ENCODE peak calls at places on chromosome 15, in eight cellular contexts. One of them, this sample, is unnamed.

GRCh38 chr15:29820802-29821160 is 1.5 kb downstream of the TJP1 start:
- DNase-seq in Peyer's patch: no peak
- DNase-seq in psoas muscle: no peak
- DNase-seq in PC-3: peak; percentile 33
- DNase-seq in fibroblast of lung: no peak
- DNase-seq in upper lobe of left lung: no peak
- DNase-seq in CD8-positive, alpha-beta memory T cell: no peak
- DNase-seq in GM23248: peak; percentile 33
- DNase-seq in this sample: no peak

GRCh38 chr15:66253643-66254363 is at the start of gene MEGF11:
- DNase-seq in GM23248: peak; percentile 44
- DNase-seq in PC-3: peak; percentile 11
- DNase-seq in upper lobe of left lung: no peak
- DNase-seq in psoas muscle: peak; percentile 23
- DNase-seq in Peyer's patch: no peak
- DNase-seq in CD8-positive, alpha-beta memory T cell: no peak
- DNase-seq in fibroblast of lung: peak; percentile 56
- DNase-seq in this sample: no peak

GRCh38 chr15:97009036-97009555 is 678.6 kb downstream of the NR2F2 start:
- DNase-seq in GM23248: no peak
- DNase-seq in PC-3: no peak
- DNase-seq in CD8-positive, alpha-beta memory T cell: no peak
- DNase-seq in psoas muscle: no peak
- DNase-seq in upper lobe of left lung: no peak
- DNase-seq in fibroblast of lung: peak; percentile 33
- DNase-seq in Peyer's patch: no peak
- DNase-seq in this sample: peak; percentile 1

GRCh38 chr15:99845009-99845408 is 111.8 kb upstream of the LYSMD4 start:
- DNase-seq in fibroblast of lung: peak; percentile 78
- DNase-seq in GM23248: peak; percentile 7
- DNase-seq in PC-3: no peak
- DNase-seq in psoas muscle: no peak
- DNase-seq in upper lobe of left lung: no peak
- DNase-seq in CD8-positive, alpha-beta memory T cell: no peak
- DNase-seq in Peyer's patch: no peak
- DNase-seq in this sample: peak; percentile 44

GRCh38 chr15:85616549-85616948 is 178.2 kb downstream of the KLHL25 start:
- DNase-seq in GM23248: peak; percentile 73
- DNase-seq in psoas muscle: no peak
- DNase-seq in CD8-positive, alpha-beta memory T cell: no peak
- DNase-seq in Peyer's patch: no peak
- DNase-seq in PC-3: no peak
- DNase-seq in upper lobe of left lung: no peak
- DNase-seq in fibroblast of lung: no peak
- DNase-seq in this sample: no peak

GRCh38 chr15:39431371-39431770 is 149.5 kb upstream of the THBS1 start:
- DNase-seq in CD8-positive, alpha-beta memory T cell: no peak
- DNase-seq in upper lobe of left lung: no peak
- DNase-seq in psoas muscle: no peak
- DNase-seq in GM23248: peak; percentile 57
- DNase-seq in PC-3: no peak
- DNase-seq in fibroblast of lung: peak; percentile 74
- DNase-seq in Peyer's patch: no peak
- DNase-seq in this sample: no peak

GRCh38 chr15:78195735-78196201 is 38.6 kb downstream of the ACSBG1 start:
- DNase-seq in Peyer's patch: peak; percentile 67
- DNase-seq in fibroblast of lung: no peak
- DNase-seq in psoas muscle: no peak
- DNase-seq in upper lobe of left lung: peak; percentile 58
- DNase-seq in CD8-positive, alpha-beta memory T cell: peak; percentile 8
- DNase-seq in GM23248: peak; percentile 32
- DNase-seq in PC-3: peak; percentile 54
- DNase-seq in this sample: peak; percentile 25

GRCh38 chr15:100330221-100330620 is 11.6 kb downstream of the ADAMTS17 start:
- DNase-seq in fibroblast of lung: no peak
- DNase-seq in Peyer's patch: no peak
- DNase-seq in CD8-positive, alpha-beta memory T cell: no peak
- DNase-seq in GM23248: no peak
- DNase-seq in psoas muscle: no peak
- DNase-seq in upper lobe of left lung: no peak
- DNase-seq in PC-3: no peak
- DNase-seq in this sample: no peak

GRCh38 chr15:40080847-40081246 is 27.8 kb downstream of the BMF start:
- DNase-seq in CD8-positive, alpha-beta memory T cell: no peak
- DNase-seq in Peyer's patch: no peak
- DNase-seq in GM23248: peak; percentile 33
- DNase-seq in PC-3: no peak
- DNase-seq in upper lobe of left lung: no peak
- DNase-seq in fibroblast of lung: no peak
- DNase-seq in psoas muscle: no peak
- DNase-seq in this sample: no peak

GRCh38 chr15:99438691-99439523 is 126.9 kb upstream of the MEF2A start:
- DNase-seq in PC-3: no peak
- DNase-seq in upper lobe of left lung: no peak
- DNase-seq in fibroblast of lung: peak; percentile 35
- DNase-seq in CD8-positive, alpha-beta memory T cell: no peak
- DNase-seq in GM23248: peak; percentile 10
- DNase-seq in Peyer's patch: no peak
- DNase-seq in psoas muscle: no peak
- DNase-seq in this sample: no peak

GRCh38 chr15:38438031-38438986 is 15.6 kb upstream of the FAM98B start:
- DNase-seq in GM23248: no peak
- DNase-seq in psoas muscle: no peak
- DNase-seq in CD8-positive, alpha-beta memory T cell: no peak
- DNase-seq in PC-3: no peak
- DNase-seq in fibroblast of lung: no peak
- DNase-seq in Peyer's patch: no peak
- DNase-seq in upper lobe of left lung: no peak
- DNase-seq in this sample: no peak

GRCh38 chr15:40928351-40928974 is 677 bp upstream of the DLL4 start:
- DNase-seq in Peyer's patch: peak; percentile 73
- DNase-seq in psoas muscle: no peak
- DNase-seq in PC-3: peak; percentile 64
- DNase-seq in upper lobe of left lung: peak; percentile 53
- DNase-seq in CD8-positive, alpha-beta memory T cell: no peak
- DNase-seq in fibroblast of lung: no peak
- DNase-seq in GM23248: no peak
- DNase-seq in this sample: no peak

GRCh38 chr15:68312701-68313204 is 35.2 kb downstream of the FEM1B start:
- DNase-seq in upper lobe of left lung: no peak
- DNase-seq in CD8-positive, alpha-beta memory T cell: no peak
- DNase-seq in GM23248: peak; percentile 93
- DNase-seq in psoas muscle: no peak
- DNase-seq in Peyer's patch: peak; percentile 22
- DNase-seq in fibroblast of lung: peak; percentile 78
- DNase-seq in PC-3: no peak
- DNase-seq in this sample: peak; percentile 85

GRCh38 chr15:101346928-101347327 is 51.9 kb upstream of the SNRPA1 start:
- DNase-seq in GM23248: no peak
- DNase-seq in PC-3: no peak
- DNase-seq in CD8-positive, alpha-beta memory T cell: no peak
- DNase-seq in fibroblast of lung: no peak
- DNase-seq in upper lobe of left lung: no peak
- DNase-seq in Peyer's patch: no peak
- DNase-seq in psoas muscle: no peak
- DNase-seq in this sample: no peak

GRCh38 chr15:101349497-101349951 is 54.5 kb upstream of the SNRPA1 start:
- DNase-seq in GM23248: no peak
- DNase-seq in CD8-positive, alpha-beta memory T cell: no peak
- DNase-seq in fibroblast of lung: no peak
- DNase-seq in Peyer's patch: no peak
- DNase-seq in upper lobe of left lung: no peak
- DNase-seq in psoas muscle: no peak
- DNase-seq in PC-3: no peak
- DNase-seq in this sample: no peak

GRCh38 chr15:101348643-101349496 is 53.8 kb upstream of the SNRPA1 start:
- DNase-seq in upper lobe of left lung: peak; percentile 68
- DNase-seq in Peyer's patch: no peak
- DNase-seq in fibroblast of lung: no peak
- DNase-seq in psoas muscle: no peak
- DNase-seq in GM23248: no peak
- DNase-seq in CD8-positive, alpha-beta memory T cell: no peak
- DNase-seq in PC-3: peak; percentile 61
- DNase-seq in this sample: peak; percentile 61

GRCh38 chr15:101347454-101347853 is 52.4 kb upstream of the SNRPA1 start:
- DNase-seq in PC-3: no peak
- DNase-seq in upper lobe of left lung: no peak
- DNase-seq in GM23248: no peak
- DNase-seq in psoas muscle: no peak
- DNase-seq in Peyer's patch: no peak
- DNase-seq in fibroblast of lung: no peak
- DNase-seq in CD8-positive, alpha-beta memory T cell: no peak
- DNase-seq in this sample: no peak

GRCh38 chr15:101348015-101348414 is 53.0 kb upstream of the SNRPA1 start:
- DNase-seq in CD8-positive, alpha-beta memory T cell: no peak
- DNase-seq in upper lobe of left lung: no peak
- DNase-seq in psoas muscle: no peak
- DNase-seq in PC-3: no peak
- DNase-seq in GM23248: no peak
- DNase-seq in Peyer's patch: no peak
- DNase-seq in fibroblast of lung: no peak
- DNase-seq in this sample: no peak
- H3K27me3 ChIP-seq in CD8-positive, alpha-beta memory T cell: peaks cover 3% of the 10 kb centered on the region
- H3K27me3 ChIP-seq in upper lobe of left lung: no peaks in the 10 kb centered on the region
- H3K27me3 ChIP-seq in psoas muscle: no peaks in the 10 kb centered on the region
- H3K27me3 ChIP-seq in PC-3: peaks cover 59% of the 10 kb centered on the region
- H3K27me3 ChIP-seq in GM23248: peaks cover 40% of the 10 kb centered on the region
- H3K27me3 ChIP-seq in Peyer's patch: no peaks in the 10 kb centered on the region
- H3K27me3 ChIP-seq in fibroblast of lung: peaks cover 3% of the 10 kb centered on the region
- H3K27me3 ChIP-seq in this sample: peaks cover 9% of the 10 kb centered on the region

DNA sequence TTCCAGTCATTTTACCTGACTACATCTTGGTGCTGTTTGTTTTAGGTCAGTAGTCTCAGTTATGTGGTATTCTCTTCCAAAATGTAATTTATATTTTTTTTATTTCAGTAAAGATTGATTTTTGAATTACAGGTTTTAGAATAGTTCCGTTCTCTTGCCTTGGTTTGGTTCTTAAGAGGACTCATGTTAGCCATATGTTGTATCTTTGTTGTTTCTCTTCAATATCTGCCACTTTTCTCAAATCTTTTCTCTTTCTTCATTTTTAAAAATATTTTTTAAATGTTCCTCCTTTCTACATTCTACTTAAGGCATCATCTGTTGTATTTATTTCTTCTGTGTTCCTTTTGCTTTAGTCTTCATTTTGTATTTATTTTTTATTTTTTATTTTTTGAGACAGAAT is 5.6 kb upstream of the UBL7 start:
- DNase-seq in upper lobe of left lung: no peak
- DNase-seq in fibroblast of lung: no peak
- DNase-seq in PC-3: no peak
- DNase-seq in Peyer's patch: no peak
- DNase-seq in CD8-positive, alpha-beta memory T cell: no peak
- DNase-seq in GM23248: no peak
- DNase-seq in psoas muscle: no peak
- DNase-seq in this sample: no peak
- H3K27me3 ChIP-seq in upper lobe of left lung: no peaks in the 10 kb centered on the region
- H3K27me3 ChIP-seq in fibroblast of lung: no peaks in the 10 kb centered on the region
- H3K27me3 ChIP-seq in PC-3: no peaks in the 10 kb centered on the region
- H3K27me3 ChIP-seq in Peyer's patch: no peaks in the 10 kb centered on the region
- H3K27me3 ChIP-seq in CD8-positive, alpha-beta memory T cell: no peaks in the 10 kb centered on the region
- H3K27me3 ChIP-seq in GM23248: no peaks in the 10 kb centered on the region
- H3K27me3 ChIP-seq in psoas muscle: no peaks in the 10 kb centered on the region
- H3K27me3 ChIP-seq in this sample: no peaks in the 10 kb centered on the region

DNA sequence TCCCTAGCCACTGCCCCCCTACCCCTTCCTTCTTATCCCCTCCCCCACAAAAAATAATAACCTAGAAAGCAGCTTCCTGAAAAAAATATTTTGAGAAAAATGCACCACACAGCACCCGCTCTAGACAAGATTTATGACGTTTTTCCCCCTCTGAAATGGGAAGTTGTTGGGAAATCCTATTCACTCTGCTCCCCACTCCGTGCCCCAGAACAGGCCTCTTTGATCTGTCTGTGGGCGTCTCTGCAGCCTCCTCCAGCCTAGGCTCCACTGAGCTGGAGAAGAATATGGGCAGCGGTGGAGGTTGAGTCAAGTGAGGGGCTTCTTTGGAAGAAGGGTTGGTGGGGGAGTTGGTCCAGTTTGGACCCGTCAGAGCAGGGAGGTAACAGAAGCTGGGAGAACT is 28.5 kb upstream of the POLG start:
- DNase-seq in Peyer's patch: no peak
- DNase-seq in fibroblast of lung: no peak
- DNase-seq in psoas muscle: no peak
- DNase-seq in CD8-positive, alpha-beta memory T cell: no peak
- DNase-seq in upper lobe of left lung: no peak
- DNase-seq in PC-3: no peak
- DNase-seq in GM23248: no peak
- DNase-seq in this sample: no peak
- H3K27me3 ChIP-seq in Peyer's patch: no peaks in the 10 kb centered on the region
- H3K27me3 ChIP-seq in fibroblast of lung: peaks cover 86% of the 10 kb centered on the region
- H3K27me3 ChIP-seq in psoas muscle: peaks cover 45% of the 10 kb centered on the region
- H3K27me3 ChIP-seq in CD8-positive, alpha-beta memory T cell: peaks cover 72% of the 10 kb centered on the region
- H3K27me3 ChIP-seq in upper lobe of left lung: peaks cover 90% of the 10 kb centered on the region
- H3K27me3 ChIP-seq in PC-3: peaks cover 43% of the 10 kb centered on the region
- H3K27me3 ChIP-seq in GM23248: peaks cover 88% of the 10 kb centered on the region
- H3K27me3 ChIP-seq in this sample: peaks cover 75% of the 10 kb centered on the region

GRCh38 chr15:72217216-72217615 is 13.8 kb downstream of the PKM start:
- DNase-seq in upper lobe of left lung: no peak
- DNase-seq in Peyer's patch: no peak
- DNase-seq in GM23248: no peak
- DNase-seq in CD8-positive, alpha-beta memory T cell: no peak
- DNase-seq in fibroblast of lung: peak; percentile 76
- DNase-seq in PC-3: no peak
- DNase-seq in psoas muscle: no peak
- DNase-seq in this sample: no peak

GRCh38 chr15:72220678-72221077 is 10.3 kb downstream of the PKM start:
- DNase-seq in Peyer's patch: no peak
- DNase-seq in CD8-positive, alpha-beta memory T cell: no peak
- DNase-seq in psoas muscle: no peak
- DNase-seq in PC-3: no peak
- DNase-seq in upper lobe of left lung: no peak
- DNase-seq in fibroblast of lung: peak; percentile 23
- DNase-seq in GM23248: no peak
- DNase-seq in this sample: no peak

DNA sequence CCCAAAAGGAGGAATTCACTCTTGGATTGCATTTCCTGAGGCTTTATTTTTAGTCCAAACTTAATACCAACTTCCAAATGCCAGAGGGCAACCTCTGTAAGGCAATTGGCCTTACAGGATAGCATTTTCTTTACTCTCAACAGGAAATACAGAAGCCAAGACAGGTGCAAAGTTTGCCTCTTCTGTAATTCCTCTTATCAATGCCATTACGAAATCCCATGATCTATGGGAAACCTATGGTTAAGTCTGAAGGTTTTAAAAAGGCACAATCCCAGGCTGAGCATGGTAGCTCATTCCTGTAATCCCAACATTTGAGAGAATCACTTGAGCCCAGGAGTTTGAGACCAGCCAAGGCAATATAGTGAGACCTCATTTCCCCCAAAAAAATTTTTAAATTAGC is 14.9 kb downstream of the PKM start:
- DNase-seq in GM23248: no peak
- DNase-seq in Peyer's patch: no peak
- DNase-seq in fibroblast of lung: no peak
- DNase-seq in upper lobe of left lung: no peak
- DNase-seq in PC-3: no peak
- DNase-seq in CD8-positive, alpha-beta memory T cell: no peak
- DNase-seq in psoas muscle: no peak
- DNase-seq in this sample: no peak
- H3K27me3 ChIP-seq in GM23248: no peaks in the 10 kb centered on the region
- H3K27me3 ChIP-seq in Peyer's patch: no peaks in the 10 kb centered on the region
- H3K27me3 ChIP-seq in fibroblast of lung: no peaks in the 10 kb centered on the region
- H3K27me3 ChIP-seq in upper lobe of left lung: no peaks in the 10 kb centered on the region
- H3K27me3 ChIP-seq in PC-3: no peaks in the 10 kb centered on the region
- H3K27me3 ChIP-seq in CD8-positive, alpha-beta memory T cell: no peaks in the 10 kb centered on the region
- H3K27me3 ChIP-seq in psoas muscle: no peaks in the 10 kb centered on the region
- H3K27me3 ChIP-seq in this sample: no peaks in the 10 kb centered on the region

GRCh38 chr15:34759992-34760391 is 5.2 kb upstream of the GJD2 start:
- DNase-seq in fibroblast of lung: no peak
- DNase-seq in GM23248: peak; percentile 9
- DNase-seq in PC-3: no peak
- DNase-seq in upper lobe of left lung: no peak
- DNase-seq in CD8-positive, alpha-beta memory T cell: no peak
- DNase-seq in Peyer's patch: no peak
- DNase-seq in psoas muscle: no peak
- DNase-seq in this sample: no peak
- H3K27me3 ChIP-seq in fibroblast of lung: peaks cover 27% of the 10 kb centered on the region
- H3K27me3 ChIP-seq in GM23248: peaks cover 41% of the 10 kb centered on the region
- H3K27me3 ChIP-seq in PC-3: peaks cover 82% of the 10 kb centered on the region
- H3K27me3 ChIP-seq in upper lobe of left lung: peaks cover 5% of the 10 kb centered on the region
- H3K27me3 ChIP-seq in CD8-positive, alpha-beta memory T cell: peaks cover 9% of the 10 kb centered on the region
- H3K27me3 ChIP-seq in Peyer's patch: no peaks in the 10 kb centered on the region
- H3K27me3 ChIP-seq in psoas muscle: peaks cover 4% of the 10 kb centered on the region
- H3K27me3 ChIP-seq in this sample: peaks cover 23% of the 10 kb centered on the region

This sample was measured in bronchial epithelial cell.